ENCODE peak calls at places on chromosomes 5 and 9, in four cellular contexts. W is A549, N is psoas muscle, U is colonic mucosa. C is an unnamed sample.

GRCh38 chr9:97406620-97407177 is 5.2 kb upstream of the TDRD7 start:
- DNase-seq in W (no peak), N (no peak), U (no peak), C (no peak)

GRCh38 chr9:84301851-84302250 is 38.7 kb downstream of the SLC28A3 start:
- DNase-seq in W (no peak), N (no peak), U (no peak), C (no peak)

GRCh38 chr5:57532513-57533497 is 50.2 kb upstream of the ACTBL2 start:
- DNase-seq in W (no peak), N (no peak), U (no peak), C (peak)

GRCh38 chr9:105024529-105024928 is 96.6 kb upstream of the ABCA1 start:
- DNase-seq in W (no peak), N (no peak), U (no peak), C (no peak)

GRCh38 chr9:129569506-129570449 is 51.1 kb downstream of the C9orf50 start:
- DNase-seq in W (peak), N (no peak), U (no peak), C (peak)

GRCh38 chr5:170181902-170182301 is 50.9 kb upstream of the C5orf58 start:
- DNase-seq in W (no peak), N (no peak), U (no peak), C (no peak)

GRCh38 chr9:135960328-135961276 is 571 bp downstream of the UBAC1 start:
- DNase-seq in W (no peak), N (no peak), U (no peak), C (peak)

GRCh38 chr9:94181782-94182181 is 77.3 kb upstream of the ZNF169 start:
- DNase-seq in W (no peak), N (no peak), U (no peak), C (no peak)

GRCh38 chr5:3346111-3346820 is 249.4 kb upstream of the IRX1 start:
- DNase-seq in W (no peak), N (peak), U (peak), C (no peak)

GRCh38 chr9:17057729-17058128 is 77.1 kb upstream of the CNTLN start:
- DNase-seq in W (no peak), N (no peak), U (no peak), C (no peak)

GRCh38 chr9:94610181-94610591 is 16.6 kb upstream of the FBP2 start:
- DNase-seq in W (no peak), N (no peak), U (no peak), C (no peak)

GRCh38 chr5:392431-392988 is 50.5 kb upstream of the EXOC3 start:
- DNase-seq in W (peak), N (no peak), U (peak), C (no peak)

GRCh38 chr5:132635873-132636272 is 22.1 kb upstream of the IL13 start:
- DNase-seq in W (no peak), N (no peak), U (no peak), C (no peak)

GRCh38 chr5:91641730-91642350 is 258.7 kb upstream of the ARRDC3 start:
- DNase-seq in W (peak), N (no peak), U (no peak), C (peak)

GRCh38 chr5:91486638-91487037 is 103.5 kb upstream of the ARRDC3 start:
- DNase-seq in W (peak), N (no peak), U (no peak), C (no peak)

DNA sequence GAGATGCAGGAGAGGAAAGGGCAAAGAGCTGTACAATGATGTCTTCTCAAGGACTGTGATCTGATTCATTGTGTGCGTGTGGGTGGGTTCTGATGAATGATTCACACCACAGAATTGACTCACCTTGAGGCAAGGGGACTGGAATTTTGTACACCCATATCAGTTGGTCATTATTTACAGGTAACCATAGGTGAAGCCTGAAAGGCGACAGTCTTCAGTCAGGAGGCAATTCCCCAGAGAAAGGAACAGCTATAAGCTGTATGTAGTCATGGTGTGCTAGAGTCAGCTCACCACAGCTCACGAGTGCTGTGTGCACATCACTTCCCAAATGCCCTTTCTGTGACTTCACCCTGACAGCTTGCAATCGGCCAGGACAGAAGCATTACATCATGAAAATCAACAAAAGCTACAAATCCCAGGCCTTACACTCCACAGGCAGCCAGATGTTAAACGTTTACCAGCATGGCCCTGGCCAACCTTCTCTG is 87.6 kb upstream of the RPS23 start:
- DNase-seq in W (peak), N (no peak), U (no peak), C (no peak)
- H3K27ac ChIP-seq in W (peak), N (no peak), U (no peak), C (no peak)

DNA sequence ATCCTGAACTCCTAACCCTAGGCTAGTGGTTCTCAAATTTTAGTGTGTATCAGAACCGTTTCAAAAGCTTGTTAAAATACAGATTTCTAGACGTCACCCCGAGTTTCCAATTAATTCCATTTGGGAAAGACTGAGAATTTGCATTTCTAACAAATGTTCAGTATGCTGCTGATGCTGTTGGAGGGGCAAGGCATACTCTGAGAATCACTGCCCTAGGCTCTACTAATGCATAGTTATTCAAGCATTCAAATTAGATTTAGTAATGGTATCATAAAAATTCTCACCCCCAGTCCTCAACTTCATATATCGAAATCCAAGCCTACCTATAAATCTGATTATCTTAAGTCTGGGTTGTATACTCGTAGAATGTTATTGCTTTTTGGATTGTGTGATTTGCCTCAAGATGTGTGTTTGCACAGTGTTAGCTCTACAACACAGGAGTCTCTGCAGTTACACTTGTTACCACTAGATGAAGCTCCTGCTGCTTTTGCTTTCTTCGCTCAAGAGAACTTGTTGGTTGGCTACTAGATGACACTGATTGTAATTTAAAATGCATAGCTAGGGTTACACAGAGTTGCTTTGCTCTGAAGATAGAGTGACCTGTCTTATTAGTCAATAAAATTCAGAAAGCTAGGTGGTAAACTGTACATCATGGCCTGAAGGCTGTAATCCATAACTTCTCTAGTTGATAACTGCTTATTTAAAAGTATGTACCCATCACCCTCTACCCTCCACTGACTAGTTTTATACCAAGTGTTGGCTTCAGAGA is 7.5 kb upstream of the ERAP2 start:
- DNase-seq in W (peak), N (no peak), U (no peak), C (peak)
- H3K27ac ChIP-seq in W (no peak), N (no peak), U (no peak), C (no peak)

GRCh38 chr5:65034029-65034781 is 265.5 kb downstream of the CWC27 start:
- DNase-seq in W (no peak), N (no peak), U (no peak), C (peak)

GRCh38 chr5:65035212-65036206 is 266.8 kb downstream of the CWC27 start:
- DNase-seq in W (peak), N (peak), U (peak), C (peak)

GRCh38 chr5:65032250-65032649 is 263.5 kb downstream of the CWC27 start:
- DNase-seq in W (peak), N (no peak), U (no peak), C (no peak)

GRCh38 chr5:65037845-65038815 is 269.4 kb downstream of the CWC27 start:
- DNase-seq in W (peak), N (no peak), U (peak), C (peak)

DNA sequence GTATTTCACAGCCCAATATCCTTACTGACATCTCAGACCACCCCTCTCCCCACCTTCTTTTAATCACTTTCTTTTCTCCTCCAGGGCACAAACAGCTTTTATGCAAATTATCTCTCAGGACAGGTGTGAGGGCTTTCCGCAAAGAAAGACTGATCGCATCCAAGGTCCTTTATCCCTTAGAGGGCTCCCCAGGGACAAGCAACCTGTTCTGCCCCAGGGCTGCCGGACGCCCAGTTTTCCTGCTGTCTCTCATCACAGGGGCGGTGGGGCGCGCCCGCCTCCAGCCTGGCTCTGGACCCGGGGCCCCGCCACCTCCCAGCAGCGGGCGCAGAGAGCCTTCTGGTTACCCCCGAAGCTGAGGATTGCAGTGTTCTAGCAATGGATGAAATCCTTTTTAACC is 266.1 kb downstream of the CWC27 start:
- DNase-seq in W (no peak), N (no peak), U (no peak), C (peak)
- H3K27ac ChIP-seq in W (peak), N (peak), U (peak), C (peak)

DNA sequence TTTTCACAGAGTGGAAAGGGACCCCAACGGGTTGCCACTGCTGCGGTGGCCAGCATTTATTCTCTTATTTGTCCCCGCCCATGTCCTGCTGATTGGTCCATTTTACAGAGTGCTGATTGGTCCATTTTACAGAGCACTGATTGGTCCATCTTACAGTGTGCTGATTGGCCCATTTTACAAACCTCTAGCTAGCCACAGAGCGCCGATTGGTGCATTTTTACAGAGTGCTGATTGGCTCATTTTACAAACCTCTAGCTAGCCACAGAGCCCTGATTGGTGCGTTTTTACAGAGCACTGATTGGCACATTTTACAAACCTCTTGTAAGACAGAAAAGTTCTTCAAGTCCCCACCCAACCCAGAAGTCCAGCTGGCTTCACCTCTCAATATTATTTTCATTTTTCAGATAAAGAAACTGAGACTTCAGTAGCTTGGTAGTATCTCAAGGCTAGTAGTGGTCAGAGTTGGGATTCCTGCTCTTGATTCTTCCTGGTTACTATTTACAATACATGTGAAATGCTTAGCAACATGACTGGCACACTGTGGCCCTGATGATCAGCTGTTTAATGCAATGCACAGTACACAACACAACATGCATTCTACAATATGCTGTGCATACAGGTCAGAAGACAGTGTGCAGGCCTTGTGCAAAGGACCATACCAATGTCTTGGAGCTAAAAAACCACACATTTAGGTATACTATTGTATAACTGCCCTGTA is 63.6 kb upstream of the BOD1 start:
- DNase-seq in W (no peak), N (no peak), U (no peak), C (no peak)
- H3K27ac ChIP-seq in W (no peak), N (no peak), U (no peak), C (no peak)

GRCh38 chr5:54703091-54703490 is 185.5 kb downstream of the SNX18 start:
- DNase-seq in W (peak), N (peak), U (peak), C (no peak)

GRCh38 chr5:54705994-54706616 is 188.5 kb downstream of the SNX18 start:
- DNase-seq in W (no peak), N (no peak), U (no peak), C (no peak)

GRCh38 chr5:54703568-54704255 is 186.2 kb downstream of the SNX18 start:
- DNase-seq in W (no peak), N (no peak), U (no peak), C (no peak)

GRCh38 chr5:54704341-54704740 is 186.8 kb downstream of the SNX18 start:
- DNase-seq in W (no peak), N (no peak), U (no peak), C (no peak)

GRCh38 chr5:54704825-54705224 is 187.3 kb downstream of the SNX18 start:
- DNase-seq in W (no peak), N (no peak), U (no peak), C (no peak)
- H3K27ac ChIP-seq in W (no peak), N (no peak), U (no peak), C (no peak)

GRCh38 chr9:13896922-13897835 is 416.8 kb downstream of the NFIB start:
- DNase-seq in W (no peak), N (no peak), U (no peak), C (peak)
- H3K27ac ChIP-seq in W (no peak), N (peak), U (no peak), C (peak)

GRCh38 chr5:139494832-139495231 is 12.3 kb upstream of the STING1 start:
- DNase-seq in W (no peak), N (no peak), U (no peak), C (no peak)
- H3K27ac ChIP-seq in W (no peak), N (peak), U (no peak), C (no peak)

DNA sequence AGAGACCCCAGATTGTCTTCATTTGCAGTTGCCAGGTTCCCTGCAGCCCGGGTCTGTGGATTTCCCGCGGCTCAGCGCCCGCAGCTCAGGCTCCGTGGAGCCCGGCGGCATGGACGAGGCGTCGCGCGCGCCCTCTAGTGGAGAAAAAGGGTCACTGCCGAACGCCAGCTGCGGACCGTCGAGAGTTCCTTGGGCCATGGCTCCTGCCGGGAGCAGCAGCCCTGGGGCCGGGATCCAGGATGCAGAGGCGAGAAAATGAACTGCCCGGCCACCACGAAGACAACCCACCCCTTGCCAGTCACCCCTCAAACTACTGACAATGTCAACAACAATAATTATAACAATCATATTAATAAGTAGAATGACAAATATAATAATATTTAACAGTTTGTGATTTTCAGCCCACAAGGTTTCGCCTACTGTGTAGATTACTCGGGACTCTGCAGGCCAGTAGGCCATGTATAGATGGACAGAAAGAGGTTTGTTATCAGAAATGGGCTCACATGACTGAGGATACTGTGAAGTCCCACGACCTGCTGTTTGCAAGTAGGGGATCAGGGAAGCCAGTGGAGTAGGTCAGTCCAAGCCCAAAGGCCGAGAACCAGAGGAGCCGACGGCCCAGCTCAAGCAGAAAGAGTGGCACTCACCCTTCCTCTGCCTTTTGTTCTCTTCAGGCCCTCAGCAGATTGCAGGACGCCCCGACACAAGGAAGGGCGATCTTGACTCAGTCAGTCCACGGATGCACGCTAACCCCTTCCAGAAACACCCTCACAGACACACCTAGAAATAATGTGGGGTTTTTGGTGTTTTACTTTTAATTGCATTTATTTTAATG is 43.1 kb downstream of the BOD1 start:
- DNase-seq in W (peak), N (peak), U (peak), C (peak)
- H3K27ac ChIP-seq in W (peak), N (no peak), U (no peak), C (no peak)

GRCh38 chr9:133030317-133031129 is at the start of gene GTF3C5:
- DNase-seq in W (peak), N (peak), U (peak), C (peak)

GRCh38 chr9:133029994-133030316 is 842 bp upstream of the GTF3C5 start:
- DNase-seq in W (no peak), N (no peak), U (no peak), C (no peak)

GRCh38 chr9:133032171-133032570 is 1.4 kb downstream of the GTF3C5 start:
- DNase-seq in W (no peak), N (no peak), U (no peak), C (no peak)

GRCh38 chr9:133031130-133031422 is 279 bp downstream of the GTF3C5 start:
- DNase-seq in W (no peak), N (no peak), U (no peak), C (no peak)

GRCh38 chr9:133031496-133031911 is 707 bp downstream of the GTF3C5 start:
- DNase-seq in W (peak), N (no peak), U (no peak), C (no peak)
- H3K27ac ChIP-seq in W (peak), N (peak), U (no peak), C (peak)

GRCh38 chr5:76204191-76204590 is 121.0 kb downstream of the SV2C start:
- DNase-seq in W (no peak), N (no peak), U (no peak), C (no peak)

GRCh38 chr5:76202182-76202581 is 119.0 kb downstream of the SV2C start:
- DNase-seq in W (no peak), N (no peak), U (no peak), C (no peak)

GRCh38 chr5:76209297-76209696 is 126.1 kb downstream of the SV2C start:
- DNase-seq in W (peak), N (no peak), U (no peak), C (no peak)

GRCh38 chr5:76207122-76207521 is 123.9 kb downstream of the SV2C start:
- DNase-seq in W (no peak), N (no peak), U (no peak), C (no peak)

GRCh38 chr5:76204713-76205112 is 121.5 kb downstream of the SV2C start:
- DNase-seq in W (no peak), N (no peak), U (peak), C (no peak)
- H3K27ac ChIP-seq in W (no peak), N (no peak), U (peak), C (no peak)